ENCODE peak calls at places on chromosomes 5 and 9, in eight cellular contexts. Z, B, D, J, I, V, S and Y are unnamed samples.

GRCh38 chr9:98839166-98839565 is 31.7 kb downstream of the GALNT12 start:
- DNase-seq in Z (no peak), B (no peak), D (no peak), J (no peak), I (no peak), V (no peak), S (no peak), Y (no peak)

GRCh38 chr5:133742370-133743036 is 130.2 kb upstream of the FSTL4 start:
- DNase-seq in Z (no peak), B (no peak), D (no peak), J (peak), I (no peak), V (no peak), S (no peak), Y (no peak)

GRCh38 chr9:124016152-124017063 is 4.8 kb downstream of the LHX2 start:
- DNase-seq in Z (no peak), B (no peak), D (no peak), J (no peak), I (no peak), V (no peak), S (no peak), Y (no peak)

GRCh38 chr5:176373100-176373818 is 8.0 kb downstream of the ARL10 start:
- DNase-seq in Z (no peak), B (peak), D (peak), J (no peak), I (no peak), V (no peak), S (peak), Y (no peak)

GRCh38 chr5:72543811-72544210 is 36.6 kb upstream of the ZNF366 start:
- DNase-seq in Z (no peak), B (no peak), D (no peak), J (no peak), I (no peak), V (no peak), S (peak), Y (no peak)

GRCh38 chr5:154110781-154111180 is 72.0 kb downstream of the MFAP3 start:
- DNase-seq in Z (no peak), B (no peak), D (peak), J (no peak), I (no peak), V (no peak), S (peak), Y (peak)

GRCh38 chr9:83935276-83935890 is 14.2 kb upstream of the KIF27 start:
- DNase-seq in Z (no peak), B (peak), D (peak), J (no peak), I (no peak), V (peak), S (peak), Y (peak)

GRCh38 chr9:8666060-8666459 is 866.5 kb upstream of the DMAC1 start:
- DNase-seq in Z (no peak), B (no peak), D (no peak), J (no peak), I (no peak), V (no peak), S (no peak), Y (peak)

GRCh38 chr9:112037281-112038016 is 137.6 kb downstream of the SUSD1 start:
- DNase-seq in Z (no peak), B (peak), D (peak), J (no peak), I (no peak), V (no peak), S (peak), Y (no peak)

GRCh38 chr9:96139592-96140251 is 162.3 kb downstream of the HSD17B3 start:
- DNase-seq in Z (no peak), B (peak), D (peak), J (no peak), I (peak), V (peak), S (peak), Y (peak)

GRCh38 chr5:5373351-5374033 is 49.0 kb upstream of the ICE1 start:
- DNase-seq in Z (no peak), B (peak), D (no peak), J (no peak), I (no peak), V (no peak), S (no peak), Y (no peak)

GRCh38 chr5:102762828-102763227 is 7.7 kb downstream of the PAM start:
- DNase-seq in Z (no peak), B (no peak), D (no peak), J (no peak), I (no peak), V (no peak), S (no peak), Y (peak)

GRCh38 chr5:127799293-127799905 is 96.2 kb downstream of the CCDC192 start:
- DNase-seq in Z (no peak), B (no peak), D (no peak), J (no peak), I (no peak), V (no peak), S (no peak), Y (peak)

GRCh38 chr9:81874926-81875325 is 53.3 kb upstream of the SPATA31D4 start:
- DNase-seq in Z (no peak), B (peak), D (peak), J (no peak), I (no peak), V (peak), S (peak), Y (peak)

GRCh38 chr5:54567996-54568395 is 50.4 kb downstream of the SNX18 start:
- DNase-seq in Z (no peak), B (no peak), D (no peak), J (no peak), I (no peak), V (no peak), S (no peak), Y (no peak)

GRCh38 chr5:34529581-34530331 is 126.4 kb upstream of the RAI14 start:
- DNase-seq in Z (no peak), B (peak), D (peak), J (no peak), I (no peak), V (no peak), S (peak), Y (peak)

GRCh38 chr9:121884057-121884512 is 209.0 kb downstream of the TTLL11 start:
- DNase-seq in Z (no peak), B (no peak), D (no peak), J (no peak), I (no peak), V (no peak), S (no peak), Y (no peak)

GRCh38 chr5:60586307-60586901 is 113.6 kb downstream of the DEPDC1B start:
- DNase-seq in Z (no peak), B (peak), D (peak), J (no peak), I (no peak), V (peak), S (peak), Y (peak)

GRCh38 chr9:14515564-14516198 is 177.6 kb downstream of the ZDHHC21 start:
- DNase-seq in Z (no peak), B (no peak), D (no peak), J (no peak), I (no peak), V (no peak), S (no peak), Y (no peak)

GRCh38 chr9:124618476-124618875 is 111.3 kb upstream of the NR5A1 start:
- DNase-seq in Z (no peak), B (no peak), D (no peak), J (no peak), I (no peak), V (no peak), S (no peak), Y (no peak)

GRCh38 chr5:143506881-143507552 is 103.5 kb upstream of the NR3C1 start:
- DNase-seq in Z (no peak), B (peak), D (peak), J (no peak), I (no peak), V (peak), S (peak), Y (peak)

GRCh38 chr5:54249210-54250028 is 61.0 kb downstream of the ARL15 start:
- DNase-seq in Z (no peak), B (peak), D (peak), J (peak), I (no peak), V (no peak), S (no peak), Y (no peak)

GRCh38 chr9:27726244-27727141 is 153.2 kb upstream of the C9orf72 start:
- DNase-seq in Z (peak), B (peak), D (peak), J (peak), I (no peak), V (peak), S (peak), Y (peak)

GRCh38 chr9:125986966-125987365 is 239.8 kb downstream of the PBX3 start:
- DNase-seq in Z (peak), B (no peak), D (no peak), J (peak), I (no peak), V (no peak), S (no peak), Y (no peak)

GRCh38 chr5:19734706-19735240 is 253.2 kb downstream of the CDH18 start:
- DNase-seq in Z (no peak), B (no peak), D (no peak), J (peak), I (no peak), V (no peak), S (no peak), Y (peak)

GRCh38 chr5:82327961-82328360 is 49.8 kb upstream of the RPS23 start:
- DNase-seq in Z (no peak), B (peak), D (peak), J (no peak), I (no peak), V (no peak), S (peak), Y (no peak)

GRCh38 chr9:96618209-96619108 is 1.2 kb downstream of the CDC14B start:
- DNase-seq in Z (peak), B (peak), D (peak), J (peak), I (no peak), V (peak), S (peak), Y (peak)

GRCh38 chr5:150637245-150638052 is 3.0 kb upstream of the SYNPO start:
- DNase-seq in Z (no peak), B (peak), D (peak), J (peak), I (no peak), V (peak), S (peak), Y (peak)

GRCh38 chr5:35313296-35313695 is 83.0 kb upstream of the PRLR start:
- DNase-seq in Z (no peak), B (no peak), D (peak), J (no peak), I (no peak), V (no peak), S (peak), Y (peak)

GRCh38 chr9:2017209-2017458 is 2.0 kb downstream of the SMARCA2 start:
- DNase-seq in Z (no peak), B (peak), D (peak), J (no peak), I (peak), V (peak), S (peak), Y (no peak)

GRCh38 chr9:2018162-2018643 is 3.1 kb downstream of the SMARCA2 start:
- DNase-seq in Z (no peak), B (no peak), D (no peak), J (no peak), I (no peak), V (no peak), S (no peak), Y (peak)

GRCh38 chr9:2019723-2020122 is 4.6 kb downstream of the SMARCA2 start:
- DNase-seq in Z (no peak), B (no peak), D (no peak), J (no peak), I (no peak), V (no peak), S (no peak), Y (no peak)

GRCh38 chr9:2017459-2018161 is 2.5 kb downstream of the SMARCA2 start:
- DNase-seq in Z (peak), B (peak), D (peak), J (peak), I (peak), V (peak), S (peak), Y (peak)

GRCh38 chr9:2018764-2019548 is 3.8 kb downstream of the SMARCA2 start:
- DNase-seq in Z (no peak), B (no peak), D (no peak), J (no peak), I (no peak), V (peak), S (no peak), Y (peak)
- H3K4me3 ChIP-seq in Z (peak), B (peak), D (no peak), J (no peak), I (peak), V (peak), S (peak), Y (peak)

GRCh38 chr9:116152390-116152789 is 1.2 kb upstream of the PAPPA start:
- DNase-seq in Z (no peak), B (no peak), D (peak), J (no peak), I (no peak), V (no peak), S (peak), Y (peak)
- TF ChIP-seq CTCF in Z (peak), B (peak), D (peak), J (peak), I (no peak), V (peak), S (peak), Y (peak)

DNA sequence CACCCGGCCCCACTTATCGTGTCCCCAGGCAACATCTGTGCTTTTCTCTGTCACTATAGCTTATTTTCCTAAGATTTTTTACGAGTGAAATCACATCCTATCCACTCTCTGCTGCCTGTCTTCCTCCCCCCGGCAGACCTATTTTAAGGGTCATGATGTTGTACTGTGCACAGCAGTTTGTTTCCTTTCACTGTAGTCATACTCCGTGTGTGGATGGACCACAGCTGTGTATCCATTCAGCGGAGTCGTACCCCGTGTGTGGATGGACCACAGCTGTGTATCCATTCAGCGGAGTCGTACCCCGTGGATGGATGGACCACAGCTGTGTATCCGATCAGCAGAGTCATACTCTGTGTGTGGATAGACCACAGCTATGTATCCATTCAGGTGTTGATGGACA is 8.7 kb upstream of the FCN2 start:
- DNase-seq in Z (no peak), B (no peak), D (peak), J (no peak), I (no peak), V (peak), S (peak), Y (no peak)
- H3K4me3 ChIP-seq in Z (no peak), B (no peak), D (no peak), J (no peak), I (no peak), V (no peak), S (no peak), Y (no peak)

GRCh38 chr5:32172908-32173393 is 1.2 kb downstream of the GOLPH3 start:
- DNase-seq in Z (no peak), B (no peak), D (no peak), J (no peak), I (no peak), V (peak), S (no peak), Y (peak)

GRCh38 chr5:32168460-32169033 is 5.6 kb downstream of the GOLPH3 start:
- DNase-seq in Z (no peak), B (peak), D (no peak), J (no peak), I (no peak), V (no peak), S (no peak), Y (no peak)

GRCh38 chr5:32173394-32174010 is 617 bp downstream of the GOLPH3 start:
- DNase-seq in Z (peak), B (peak), D (peak), J (peak), I (no peak), V (no peak), S (peak), Y (peak)

GRCh38 chr5:32170303-32171170 is 3.6 kb downstream of the GOLPH3 start:
- DNase-seq in Z (no peak), B (peak), D (peak), J (no peak), I (no peak), V (peak), S (peak), Y (peak)

GRCh38 chr5:32174011-32174866 is at the start of gene GOLPH3:
- DNase-seq in Z (peak), B (peak), D (peak), J (peak), I (peak), V (peak), S (peak), Y (peak)
- TF ChIP-seq CTCF in Z (no peak), B (peak), D (no peak), J (no peak), I (peak), V (no peak), S (no peak), Y (no peak)

DNA sequence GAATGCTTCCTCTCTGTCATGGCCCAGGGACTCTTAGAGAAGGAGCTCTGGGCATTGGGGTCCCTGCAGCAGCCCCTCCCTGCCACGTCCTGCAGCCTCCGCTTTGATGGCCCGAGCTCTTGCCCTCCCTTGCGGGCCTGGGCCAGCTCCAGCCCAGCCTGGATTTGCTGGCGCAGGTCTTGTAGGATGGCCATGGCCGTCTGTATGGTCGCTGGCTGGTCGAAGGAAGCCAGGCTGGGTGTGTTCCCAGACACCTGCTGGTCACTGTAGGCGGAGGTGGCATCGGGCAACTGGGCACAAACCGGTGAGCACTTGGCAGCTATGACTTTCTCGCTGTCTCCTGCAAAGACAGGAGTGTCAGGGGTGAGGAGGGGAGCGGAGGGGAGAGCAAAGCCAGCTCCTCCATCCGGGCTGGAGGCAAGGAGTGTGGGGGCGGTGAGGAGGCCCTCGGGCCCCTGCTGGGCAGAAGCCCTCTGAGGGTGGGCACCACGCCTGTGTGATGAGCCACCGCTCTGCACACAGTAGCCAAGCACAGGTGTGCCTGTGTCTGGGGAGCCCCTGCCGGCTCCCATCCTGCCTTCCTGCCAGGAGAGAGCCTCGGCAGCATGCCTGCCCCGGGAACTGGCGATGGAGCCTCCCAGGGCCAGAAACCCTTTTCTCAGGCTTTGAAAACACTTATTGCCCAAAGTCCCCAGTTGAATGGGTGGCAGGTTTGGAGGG is 12.4 kb downstream of the CCDC187 start:
- DNase-seq in Z (no peak), B (no peak), D (no peak), J (no peak), I (no peak), V (no peak), S (no peak), Y (no peak)
- H3K4me3 ChIP-seq in Z (no peak), B (no peak), D (no peak), J (no peak), I (no peak), V (no peak), S (no peak), Y (no peak)

GRCh38 chr5:57174850-57175525 is 1.1 kb downstream of the GPBP1 start:
- DNase-seq in Z (no peak), B (peak), D (no peak), J (no peak), I (no peak), V (peak), S (peak), Y (no peak)

GRCh38 chr5:57172466-57172961 is 1.3 kb upstream of the GPBP1 start:
- DNase-seq in Z (no peak), B (peak), D (no peak), J (no peak), I (no peak), V (peak), S (peak), Y (peak)

GRCh38 chr5:57173026-57173317 is 887 bp upstream of the GPBP1 start:
- DNase-seq in Z (no peak), B (no peak), D (no peak), J (no peak), I (peak), V (no peak), S (no peak), Y (no peak)

GRCh38 chr5:57174128-57174849 is 430 bp downstream of the GPBP1 start:
- DNase-seq in Z (peak), B (peak), D (no peak), J (no peak), I (no peak), V (peak), S (peak), Y (no peak)

DNA sequence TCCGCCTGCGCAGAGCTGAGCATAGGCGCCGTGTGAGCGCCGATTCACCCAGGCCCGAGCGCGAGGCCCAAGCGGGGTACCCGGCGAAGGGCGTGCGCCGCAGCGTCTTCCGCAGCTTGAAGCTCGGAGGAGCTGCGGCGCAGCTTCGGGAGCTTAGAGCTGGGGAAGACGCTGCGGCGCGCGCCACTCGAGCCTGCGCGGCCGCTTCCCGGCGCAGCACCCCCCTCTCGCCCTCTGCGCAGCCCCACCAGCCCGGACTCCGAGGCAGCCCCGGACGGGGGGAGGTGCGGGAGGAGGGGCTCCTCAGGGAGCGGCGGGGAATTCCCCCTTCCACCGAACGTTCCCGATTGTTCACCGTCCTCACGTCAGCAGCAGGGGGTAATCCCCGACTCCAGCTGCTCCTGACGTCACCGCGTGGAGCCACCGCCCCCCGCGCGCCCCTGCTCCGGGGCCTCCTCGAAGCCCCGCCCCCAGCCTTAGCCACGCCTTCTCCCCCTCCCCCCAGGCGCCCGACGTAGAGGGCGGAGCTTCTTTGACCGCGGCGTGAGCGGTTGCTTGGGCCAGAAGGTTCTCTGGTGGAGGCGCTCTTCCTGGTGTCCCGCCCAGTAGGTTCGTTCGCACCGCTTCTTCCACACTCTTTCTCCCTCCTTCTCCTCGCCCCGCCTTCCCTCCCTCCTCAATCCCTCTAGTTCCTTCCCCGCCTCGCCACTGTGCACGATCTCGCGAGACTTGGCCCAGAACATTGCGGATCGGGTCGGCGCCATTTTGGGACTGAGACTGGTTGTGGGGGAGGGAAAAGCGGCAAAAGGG is at the start of gene GPBP1:
- DNase-seq in Z (peak), B (peak), D (peak), J (peak), I (peak), V (peak), S (peak), Y (peak)
- TF ChIP-seq CTCF in Z (peak), B (no peak), D (no peak), J (no peak), I (no peak), V (no peak), S (no peak), Y (no peak)

DNA sequence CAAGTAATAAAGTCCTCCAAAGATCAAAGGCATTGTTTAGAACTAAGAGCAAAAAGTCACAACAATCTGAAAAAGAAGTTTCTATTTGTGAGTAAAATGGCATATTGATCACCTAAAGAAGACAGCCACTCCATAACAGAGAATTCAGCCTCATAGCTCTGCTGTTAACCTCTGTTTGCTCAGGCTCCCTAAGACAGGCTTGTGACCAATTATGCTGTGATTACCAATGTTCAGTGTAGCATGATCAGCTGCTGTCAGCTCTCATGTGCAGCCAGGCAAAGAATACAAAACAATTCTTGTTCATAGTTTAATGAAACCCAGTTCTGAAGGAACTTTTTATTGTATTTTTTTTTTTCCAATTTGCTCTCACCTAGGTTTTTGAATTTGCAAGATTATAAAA is 57.1 kb upstream of the MROH2B start:
- DNase-seq in Z (no peak), B (no peak), D (no peak), J (no peak), I (no peak), V (no peak), S (no peak), Y (no peak)
- H3K4me3 ChIP-seq in Z (no peak), B (no peak), D (no peak), J (no peak), I (no peak), V (no peak), S (no peak), Y (no peak)